ENCODE peak calls at places on chromosomes 3 and 15, in four cellular contexts. P is H9, O is fibroblast of mammary gland, K is AG09319. Y is an unnamed sample.

GRCh38 chr3:116140100-116140689 is 305.1 kb downstream of the LSAMP start:
- DNase-seq in P (no peak), O (peak; percentile 57), K (peak; percentile 0), Y (no peak)

GRCh38 chr15:49137861-49138260 is 17.5 kb downstream of the COPS2 start:
- DNase-seq in P (no peak), O (peak; percentile 35), K (no peak), Y (no peak)

GRCh38 chr15:71760852-71761251 is 49.5 kb upstream of the NR2E3 start:
- DNase-seq in P (no peak), O (no peak), K (no peak), Y (no peak)

GRCh38 chr15:52699457-52699856 is 20.3 kb upstream of the ATOSA start:
- DNase-seq in P (no peak), O (no peak), K (no peak), Y (no peak)

GRCh38 chr15:89524184-89524583 is 27.8 kb upstream of the RHCG start:
- DNase-seq in P (no peak), O (no peak), K (no peak), Y (no peak)

GRCh38 chr3:59326246-59327024 is 276.6 kb upstream of the CFAP20DC start:
- DNase-seq in P (peak; percentile 56), O (no peak), K (no peak), Y (no peak)

GRCh38 chr3:195003006-195003892 is 267.7 kb downstream of the XXYLT1 start:
- DNase-seq in P (no peak), O (peak; percentile 83), K (peak; percentile 22), Y (no peak)

GRCh38 chr3:182327196-182327681 is 466.1 kb upstream of the ATP11B start:
- DNase-seq in P (peak; percentile 33), O (no peak), K (no peak), Y (no peak)

GRCh38 chr3:33919721-33920120 is 121.3 kb downstream of the PDCD6IP start:
- DNase-seq in P (no peak), O (no peak), K (no peak), Y (no peak)

GRCh38 chr3:15711281-15711680 is 86.5 kb downstream of the ANKRD28 start:
- DNase-seq in P (no peak), O (no peak), K (no peak), Y (no peak)

GRCh38 chr15:63493451-63493850 is 10.9 kb upstream of the USP3 start:
- DNase-seq in P (no peak), O (no peak), K (no peak), Y (no peak)

DNA sequence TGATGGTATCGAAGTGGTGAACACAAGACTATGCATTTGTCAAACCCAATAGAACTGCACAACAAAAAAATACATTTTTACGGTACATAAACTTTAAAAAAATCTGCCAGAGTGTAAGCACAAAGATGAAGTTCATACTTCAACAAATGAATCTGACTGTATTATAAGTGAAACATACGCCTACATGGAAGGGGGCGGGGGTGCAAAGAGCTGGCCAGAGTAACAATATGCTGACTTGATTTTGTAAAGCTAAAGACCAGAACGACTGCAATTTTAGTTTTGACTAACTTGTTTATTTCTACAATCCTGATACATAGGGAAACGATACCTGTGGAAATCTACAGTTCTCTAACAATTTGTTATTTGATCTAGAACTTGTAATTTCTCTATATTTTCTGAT is 426.0 kb downstream of the GABRG3 start:
- DNase-seq in P (no peak), O (no peak), K (no peak), Y (no peak)
- TF ChIP-seq CTCF in P (no peak), O (no peak), K (no peak), Y (no peak)

DNA sequence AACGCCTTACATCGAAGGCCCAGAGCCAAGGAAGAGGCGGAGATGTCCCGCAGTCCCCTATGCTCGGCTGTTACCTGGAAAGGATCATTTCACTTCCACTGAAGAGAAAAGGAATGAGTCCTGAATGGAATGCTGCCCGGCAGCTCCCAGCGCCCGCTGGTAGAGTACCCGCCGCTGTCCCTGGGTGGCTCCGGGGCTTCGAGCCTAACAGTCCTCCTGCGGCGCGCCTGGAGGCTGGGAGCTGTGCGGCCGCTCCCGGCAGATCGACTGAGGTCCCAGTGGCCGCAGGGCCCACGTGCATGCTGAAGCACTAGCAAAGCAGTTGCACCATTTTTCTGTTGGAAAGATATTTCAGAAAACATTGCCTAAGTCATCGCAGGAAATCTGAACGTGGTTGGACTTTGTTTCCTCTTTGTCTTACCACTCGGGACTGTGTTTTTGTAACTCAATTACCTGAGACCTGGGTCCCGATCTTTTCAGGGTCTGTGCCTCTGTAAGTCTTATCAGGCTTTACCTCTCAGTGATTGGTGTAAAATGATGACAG is 984 bp downstream of the RNU6-1 start:
- DNase-seq in P (peak; percentile 84), O (no peak), K (no peak), Y (peak; percentile 83)
- TF ChIP-seq CTCF in P (no peak), O (no peak), K (no peak), Y (no peak)

GRCh38 chr3:128435561-128435960 is 31.1 kb downstream of the DNAJB8 start:
- DNase-seq in P (no peak), O (no peak), K (no peak), Y (no peak)

GRCh38 chr3:128436214-128436613 is 30.5 kb downstream of the DNAJB8 start:
- DNase-seq in P (no peak), O (peak; percentile 10), K (no peak), Y (no peak)

GRCh38 chr3:128439226-128439625 is 27.5 kb downstream of the DNAJB8 start:
- DNase-seq in P (no peak), O (no peak), K (no peak), Y (no peak)

GRCh38 chr3:128442070-128442469 is 24.6 kb downstream of the DNAJB8 start:
- DNase-seq in P (no peak), O (no peak), K (no peak), Y (no peak)

DNA sequence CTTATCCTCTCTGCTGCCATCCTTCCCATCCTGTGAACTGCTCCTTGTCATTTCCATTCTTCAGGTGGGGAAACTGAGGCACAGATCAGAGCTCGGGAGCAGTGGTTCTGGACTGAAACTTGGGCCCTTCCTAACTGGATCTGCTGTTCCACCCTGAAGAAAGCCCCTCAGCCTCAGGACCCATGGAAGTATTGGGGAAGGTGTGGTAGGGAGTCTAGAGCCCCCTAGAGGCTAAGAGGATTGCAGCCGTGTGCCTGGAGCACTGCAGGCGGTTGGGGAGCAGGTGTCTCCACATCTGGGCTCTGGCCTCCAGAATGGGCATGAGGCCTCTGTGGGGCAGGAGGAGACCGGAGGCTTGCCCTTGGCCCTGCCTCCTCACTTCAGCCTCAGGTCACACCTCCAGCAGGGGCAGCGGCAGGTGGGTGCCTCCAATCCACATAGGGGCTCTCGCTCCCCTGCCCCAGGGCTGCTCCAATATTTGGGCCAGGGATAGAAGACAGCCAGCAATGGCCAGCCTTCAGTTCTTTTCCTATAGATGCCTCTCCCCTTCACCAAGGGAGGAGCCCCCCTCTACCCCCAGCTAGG is 28.1 kb downstream of the DNAJB8 start:
- DNase-seq in P (peak; percentile 67), O (no peak), K (no peak), Y (no peak)
- TF ChIP-seq CTCF in P (peak; percentile 83), O (peak; percentile 46), K (peak; percentile 18), Y (peak; percentile 53)

DNA sequence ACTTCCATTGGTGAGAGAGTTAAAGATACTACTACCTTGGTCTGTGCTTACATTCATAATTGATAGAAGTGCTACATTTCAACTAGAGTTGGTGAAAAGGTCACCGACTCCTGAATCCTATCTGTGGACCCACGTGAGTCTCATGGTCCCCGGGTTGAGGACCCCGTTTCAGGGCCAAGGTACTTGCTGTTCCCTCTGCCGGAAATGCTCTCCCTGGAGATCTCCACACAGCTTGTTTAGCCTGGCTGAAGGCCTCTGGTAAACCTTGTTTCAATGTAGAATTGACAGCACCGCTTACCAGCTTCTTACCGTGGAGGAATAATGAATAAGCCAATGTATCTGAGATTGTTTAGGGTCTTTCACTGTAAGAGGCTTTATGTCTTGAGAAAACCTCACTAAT is 226.0 kb upstream of the GOLGA6L4 start:
- DNase-seq in P (no peak), O (no peak), K (no peak), Y (no peak)
- TF ChIP-seq CTCF in P (no peak), O (no peak), K (no peak), Y (no peak)

GRCh38 chr3:4976109-4976508 is 3.1 kb upstream of the BHLHE40 start:
- DNase-seq in P (peak; percentile 83), O (peak; percentile 81), K (no peak), Y (peak; percentile 77)
- TF ChIP-seq CTCF in P (peak; percentile 82), O (peak; percentile 60), K (peak; percentile 25), Y (peak; percentile 82)

GRCh38 chr3:51830986-51831385 is 30.4 kb upstream of the IQCF2 start:
- DNase-seq in P (no peak), O (no peak), K (no peak), Y (no peak)
- TF ChIP-seq CTCF in P (no peak), O (no peak), K (no peak), Y (no peak)

DNA sequence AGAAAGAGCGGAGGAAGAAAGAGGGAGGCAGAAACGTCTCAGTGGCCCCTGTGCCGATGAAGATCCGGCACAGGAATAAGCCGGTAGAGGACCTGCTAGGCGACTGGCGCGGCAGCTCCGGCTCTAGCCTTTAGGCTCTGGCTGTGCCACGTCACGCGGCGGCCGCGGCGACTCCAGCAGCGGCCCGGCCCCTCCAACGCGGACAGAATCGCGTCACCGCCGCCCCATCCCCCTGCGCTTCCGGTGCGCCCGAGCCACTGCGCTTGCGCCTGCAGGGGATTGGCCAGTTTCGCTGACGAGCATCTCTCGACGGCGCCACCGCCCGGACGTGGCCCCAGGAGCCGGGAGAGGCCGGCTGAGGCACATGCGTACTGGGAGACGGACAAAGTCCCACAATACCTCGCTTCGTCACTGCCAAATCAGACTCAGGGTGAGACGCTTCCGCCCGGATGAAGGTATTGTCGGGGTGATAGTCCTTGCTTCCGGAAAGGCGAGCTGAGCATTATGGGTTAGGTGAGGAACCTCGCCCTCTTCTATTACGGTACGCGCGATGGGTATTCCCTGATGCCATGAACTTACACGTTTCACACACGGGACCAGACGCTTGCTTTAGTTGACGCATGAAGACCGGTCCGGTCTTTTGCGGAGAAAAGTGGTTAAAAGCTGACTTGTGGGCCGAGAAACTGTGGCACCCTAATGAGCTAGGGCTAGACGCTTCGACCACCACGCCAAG is at the start of gene ARF4:
- DNase-seq in P (peak; percentile 100), O (peak; percentile 99), K (peak; percentile 99), Y (peak; percentile 99)
- TF ChIP-seq CTCF in P (peak; percentile 29), O (no peak), K (peak; percentile 27), Y (no peak)

DNA sequence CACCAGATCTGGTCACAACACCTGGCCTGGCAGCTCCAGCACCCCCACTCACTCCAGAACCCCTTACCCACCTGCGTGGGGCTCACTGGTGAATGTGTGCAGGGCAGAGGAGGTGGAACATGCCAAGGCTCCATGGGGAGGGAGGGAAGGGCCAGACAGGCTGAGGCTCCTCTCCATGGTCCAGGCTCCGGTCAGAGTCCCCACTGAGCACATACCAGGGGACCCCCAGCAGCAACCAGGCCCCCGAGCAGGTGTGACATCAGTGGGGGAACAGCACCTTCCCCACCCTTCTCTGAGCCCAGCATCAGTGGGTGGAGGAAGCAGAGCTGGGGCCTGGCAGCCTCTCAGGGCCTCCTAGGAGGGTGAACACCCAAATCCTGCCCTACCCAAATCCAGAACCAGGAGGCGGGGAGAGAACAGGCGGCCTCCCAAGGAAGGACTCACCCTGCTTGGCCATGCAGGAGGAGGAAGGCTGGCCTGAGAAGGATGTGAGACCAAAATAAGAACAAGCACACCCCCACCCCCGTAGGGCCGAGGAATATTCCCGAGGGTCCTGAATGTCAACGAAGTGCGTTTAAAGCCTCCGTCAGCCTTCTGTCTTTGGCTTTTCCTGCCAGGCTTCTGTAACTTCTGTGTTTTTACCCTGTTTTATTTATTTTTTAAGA is 1.1 kb upstream of the GP9 start:
- DNase-seq in P (no peak), O (no peak), K (no peak), Y (no peak)
- TF ChIP-seq CTCF in P (no peak), O (no peak), K (no peak), Y (no peak)

GRCh38 chr3:143851331-143852017 is 3.2 kb upstream of the SLC9A9 start:
- DNase-seq in P (no peak), O (no peak), K (no peak), Y (no peak)
- TF ChIP-seq CTCF in P (peak; percentile 38), O (no peak), K (no peak), Y (no peak)